ENCODE peak calls at places on chromosomes 13 and 19, in seven cellular contexts. One of them, this sample, is unnamed.

GRCh38 chr13:111476197-111476596 is 155.8 kb downstream of the TEX29 start:
- DNase-seq in neural crest cell: no peak
- DNase-seq in MCF 10A: no peak
- DNase-seq in neural progenitor cell: no peak
- DNase-seq in WERI-Rb-1: no peak
- DNase-seq in cardiac muscle cell: no peak
- DNase-seq in BJ: no peak
- DNase-seq in this sample: no peak

GRCh38 chr19:5403968-5404640 is 51.1 kb upstream of the ZNRF4 start:
- DNase-seq in neural crest cell: peak
- DNase-seq in MCF 10A: peak
- DNase-seq in neural progenitor cell: peak
- DNase-seq in WERI-Rb-1: no peak
- DNase-seq in cardiac muscle cell: peak
- DNase-seq in BJ: peak
- DNase-seq in this sample: no peak

GRCh38 chr13:63433546-63434150 is 2018.0 kb upstream of the PCDH20 start:
- DNase-seq in neural crest cell: no peak
- DNase-seq in MCF 10A: no peak
- DNase-seq in neural progenitor cell: no peak
- DNase-seq in WERI-Rb-1: no peak
- DNase-seq in cardiac muscle cell: no peak
- DNase-seq in BJ: no peak
- DNase-seq in this sample: no peak

GRCh38 chr13:38519229-38519910 is 167.5 kb upstream of the FREM2 start:
- DNase-seq in neural crest cell: no peak
- DNase-seq in MCF 10A: no peak
- DNase-seq in neural progenitor cell: no peak
- DNase-seq in WERI-Rb-1: no peak
- DNase-seq in cardiac muscle cell: no peak
- DNase-seq in BJ: no peak
- DNase-seq in this sample: no peak

GRCh38 chr13:23701646-23702045 is 131.4 kb downstream of the TNFRSF19 start:
- DNase-seq in neural crest cell: no peak
- DNase-seq in MCF 10A: no peak
- DNase-seq in neural progenitor cell: no peak
- DNase-seq in WERI-Rb-1: no peak
- DNase-seq in cardiac muscle cell: peak
- DNase-seq in BJ: no peak
- DNase-seq in this sample: no peak

GRCh38 chr19:28581468-28581770 is 631.5 kb downstream of the UQCRFS1 start:
- DNase-seq in neural crest cell: no peak
- DNase-seq in MCF 10A: no peak
- DNase-seq in neural progenitor cell: no peak
- DNase-seq in WERI-Rb-1: no peak
- DNase-seq in cardiac muscle cell: no peak
- DNase-seq in BJ: no peak
- DNase-seq in this sample: no peak

GRCh38 chr19:17500447-17501198 is 10.8 kb upstream of the PGLS start:
- DNase-seq in neural crest cell: no peak
- DNase-seq in MCF 10A: no peak
- DNase-seq in neural progenitor cell: no peak
- DNase-seq in WERI-Rb-1: no peak
- DNase-seq in cardiac muscle cell: no peak
- DNase-seq in BJ: no peak
- DNase-seq in this sample: no peak

GRCh38 chr13:32894589-32895001 is 121.6 kb upstream of the KL start:
- DNase-seq in neural crest cell: no peak
- DNase-seq in MCF 10A: peak
- DNase-seq in neural progenitor cell: no peak
- DNase-seq in WERI-Rb-1: no peak
- DNase-seq in cardiac muscle cell: peak
- DNase-seq in BJ: no peak
- DNase-seq in this sample: no peak

GRCh38 chr13:27374650-27375049 is 49.8 kb upstream of the GTF3A start:
- DNase-seq in neural crest cell: peak
- DNase-seq in MCF 10A: peak
- DNase-seq in neural progenitor cell: peak
- DNase-seq in WERI-Rb-1: peak
- DNase-seq in cardiac muscle cell: peak
- DNase-seq in BJ: peak
- DNase-seq in this sample: peak

GRCh38 chr19:6241680-6242079 is 38.1 kb downstream of the MLLT1 start:
- DNase-seq in neural crest cell: peak
- DNase-seq in MCF 10A: no peak
- DNase-seq in neural progenitor cell: no peak
- DNase-seq in WERI-Rb-1: no peak
- DNase-seq in cardiac muscle cell: no peak
- DNase-seq in BJ: no peak
- DNase-seq in this sample: peak

GRCh38 chr13:22592515-22592914 is 588.3 kb upstream of the SGCG start:
- DNase-seq in neural crest cell: no peak
- DNase-seq in MCF 10A: no peak
- DNase-seq in neural progenitor cell: no peak
- DNase-seq in WERI-Rb-1: no peak
- DNase-seq in cardiac muscle cell: no peak
- DNase-seq in BJ: no peak
- DNase-seq in this sample: no peak

GRCh38 chr19:44824758-44825157 is 15.9 kb downstream of the BCAM start:
- DNase-seq in neural crest cell: no peak
- DNase-seq in MCF 10A: no peak
- DNase-seq in neural progenitor cell: no peak
- DNase-seq in WERI-Rb-1: no peak
- DNase-seq in cardiac muscle cell: no peak
- DNase-seq in BJ: no peak
- DNase-seq in this sample: no peak

GRCh38 chr13:21088534-21088933 is 27.1 kb upstream of the LATS2 start:
- DNase-seq in neural crest cell: no peak
- DNase-seq in MCF 10A: no peak
- DNase-seq in neural progenitor cell: no peak
- DNase-seq in WERI-Rb-1: no peak
- DNase-seq in cardiac muscle cell: no peak
- DNase-seq in BJ: no peak
- DNase-seq in this sample: no peak

GRCh38 chr13:44273991-44274810 is 99.4 kb upstream of the SERP2 start:
- DNase-seq in neural crest cell: no peak
- DNase-seq in MCF 10A: peak
- DNase-seq in neural progenitor cell: no peak
- DNase-seq in WERI-Rb-1: no peak
- DNase-seq in cardiac muscle cell: peak
- DNase-seq in BJ: no peak
- DNase-seq in this sample: no peak

GRCh38 chr19:50269653-50270052 is 59.5 kb downstream of the KCNC3 start:
- DNase-seq in neural crest cell: no peak
- DNase-seq in MCF 10A: no peak
- DNase-seq in neural progenitor cell: no peak
- DNase-seq in WERI-Rb-1: no peak
- DNase-seq in cardiac muscle cell: no peak
- DNase-seq in BJ: no peak
- DNase-seq in this sample: no peak

GRCh38 chr19:50268501-50268900 is 60.7 kb downstream of the KCNC3 start:
- DNase-seq in neural crest cell: no peak
- DNase-seq in MCF 10A: no peak
- DNase-seq in neural progenitor cell: no peak
- DNase-seq in WERI-Rb-1: no peak
- DNase-seq in cardiac muscle cell: no peak
- DNase-seq in BJ: no peak
- DNase-seq in this sample: no peak

GRCh38 chr19:50273821-50274220 is 55.4 kb downstream of the KCNC3 start:
- DNase-seq in neural crest cell: no peak
- DNase-seq in MCF 10A: no peak
- DNase-seq in neural progenitor cell: no peak
- DNase-seq in WERI-Rb-1: no peak
- DNase-seq in cardiac muscle cell: no peak
- DNase-seq in BJ: no peak
- DNase-seq in this sample: no peak

GRCh38 chr19:50275577-50276368 is 53.4 kb downstream of the KCNC3 start:
- DNase-seq in neural crest cell: no peak
- DNase-seq in MCF 10A: no peak
- DNase-seq in neural progenitor cell: no peak
- DNase-seq in WERI-Rb-1: no peak
- DNase-seq in cardiac muscle cell: no peak
- DNase-seq in BJ: no peak
- DNase-seq in this sample: no peak

DNA sequence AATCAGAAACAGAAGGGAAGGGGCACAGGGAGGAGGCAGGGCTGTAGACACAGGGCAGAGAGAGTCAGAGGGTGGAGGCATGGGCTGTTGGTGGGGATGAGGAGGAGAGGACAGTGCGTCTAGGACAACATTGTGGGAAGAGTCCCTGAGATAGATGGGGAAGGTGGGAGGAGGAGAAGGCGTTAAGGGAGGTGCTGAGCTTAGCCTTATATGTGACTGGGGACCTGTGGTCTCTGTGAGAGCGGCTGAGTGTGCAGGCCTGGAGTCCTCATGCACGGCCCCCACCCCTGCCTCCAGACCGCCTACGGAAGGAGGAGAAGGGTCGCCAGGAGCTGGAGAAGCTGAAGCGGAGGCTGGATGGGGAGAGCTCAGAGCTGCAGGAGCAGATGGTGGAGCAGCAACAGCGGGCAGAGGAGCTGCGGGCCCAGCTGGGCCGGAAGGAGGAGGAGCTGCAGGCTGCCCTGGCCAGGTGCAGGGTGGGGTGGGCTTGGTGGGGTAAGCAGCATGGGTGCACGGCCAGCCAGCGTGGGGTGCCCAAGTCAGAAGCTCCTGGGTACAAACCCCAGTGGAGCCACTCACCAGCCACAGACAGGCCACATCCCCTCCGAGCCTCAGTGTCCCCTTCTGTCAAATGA is 56.8 kb downstream of the KCNC3 start:
- DNase-seq in neural crest cell: no peak
- DNase-seq in MCF 10A: no peak
- DNase-seq in neural progenitor cell: no peak
- DNase-seq in WERI-Rb-1: no peak
- DNase-seq in cardiac muscle cell: no peak
- DNase-seq in BJ: no peak
- DNase-seq in this sample: no peak
- TF ChIP-seq CTCF in neural crest cell: no peak
- TF ChIP-seq CTCF in MCF 10A: no peak
- TF ChIP-seq CTCF in neural progenitor cell: no peak
- TF ChIP-seq CTCF in WERI-Rb-1: no peak
- TF ChIP-seq CTCF in cardiac muscle cell: no peak
- TF ChIP-seq CTCF in BJ: no peak
- TF ChIP-seq CTCF in this sample: no peak

DNA sequence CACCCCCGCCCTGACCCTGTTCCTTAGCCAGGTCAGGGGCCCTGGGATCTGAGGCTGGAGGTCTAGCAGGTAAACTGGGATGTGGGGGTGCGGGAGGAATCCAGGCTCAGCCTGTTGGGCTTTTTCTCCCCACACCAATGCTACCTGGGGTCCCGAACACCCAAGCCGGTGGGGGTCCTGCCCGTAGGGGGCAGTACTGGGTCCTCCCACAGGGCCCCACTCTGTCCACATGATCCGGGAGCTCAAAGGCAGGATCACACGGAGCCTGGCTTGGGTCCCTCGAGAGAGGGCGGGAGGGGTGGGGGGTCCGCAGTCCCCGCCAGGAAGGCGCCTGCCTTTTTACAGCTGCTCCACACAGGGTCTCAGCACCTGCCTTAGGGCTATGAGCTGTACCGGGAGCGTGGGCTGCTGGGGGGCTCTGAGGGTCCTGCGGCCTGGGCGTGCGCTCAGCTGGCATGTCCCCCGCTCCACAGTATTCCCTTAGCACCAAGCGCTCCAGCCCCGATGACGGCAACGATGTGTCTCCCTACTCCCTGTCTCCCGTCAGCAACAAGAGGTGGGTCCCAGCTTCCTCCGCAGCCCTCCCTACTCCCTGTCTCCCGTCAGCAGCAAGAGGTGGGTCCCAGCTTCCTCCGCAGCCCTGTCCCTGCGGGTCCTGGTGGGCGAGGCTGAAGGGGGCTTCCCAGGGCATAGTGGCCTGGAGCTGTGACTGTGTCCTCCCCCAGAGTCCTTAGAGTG is 12.3 kb upstream of the TEKTIP1 start:
- DNase-seq in neural crest cell: no peak
- DNase-seq in MCF 10A: no peak
- DNase-seq in neural progenitor cell: no peak
- DNase-seq in WERI-Rb-1: no peak
- DNase-seq in cardiac muscle cell: no peak
- DNase-seq in BJ: no peak
- DNase-seq in this sample: no peak
- TF ChIP-seq CTCF in neural crest cell: peak
- TF ChIP-seq CTCF in MCF 10A: no peak
- TF ChIP-seq CTCF in neural progenitor cell: peak
- TF ChIP-seq CTCF in WERI-Rb-1: peak
- TF ChIP-seq CTCF in cardiac muscle cell: peak
- TF ChIP-seq CTCF in BJ: no peak
- TF ChIP-seq CTCF in this sample: peak

DNA sequence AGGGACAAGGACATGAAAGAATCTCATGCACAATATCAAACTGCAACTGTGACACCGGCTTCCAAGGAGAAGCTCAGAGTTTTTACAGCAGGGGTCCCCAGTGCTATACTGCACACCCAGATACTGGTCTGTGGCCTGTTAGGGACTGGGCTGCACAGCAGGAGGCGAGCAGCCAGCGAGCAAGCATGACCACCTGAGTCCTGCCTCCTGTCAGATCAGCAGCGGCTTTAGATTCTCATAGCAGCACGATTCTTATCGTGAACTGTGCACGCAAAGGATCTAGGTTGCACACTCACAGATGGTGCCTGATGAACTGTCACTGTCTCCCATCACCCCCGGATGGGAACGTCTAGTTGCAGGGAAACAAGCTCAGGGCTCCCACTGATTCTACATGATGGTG is 13.1 kb upstream of the CD22 start:
- DNase-seq in neural crest cell: no peak
- DNase-seq in MCF 10A: no peak
- DNase-seq in neural progenitor cell: no peak
- DNase-seq in WERI-Rb-1: peak
- DNase-seq in cardiac muscle cell: no peak
- DNase-seq in BJ: no peak
- DNase-seq in this sample: no peak
- TF ChIP-seq CTCF in neural crest cell: no peak
- TF ChIP-seq CTCF in MCF 10A: no peak
- TF ChIP-seq CTCF in neural progenitor cell: no peak
- TF ChIP-seq CTCF in WERI-Rb-1: peak
- TF ChIP-seq CTCF in cardiac muscle cell: no peak
- TF ChIP-seq CTCF in BJ: no peak
- TF ChIP-seq CTCF in this sample: no peak

GRCh38 chr13:113730831-113731191 is 28.2 kb upstream of the TMEM255B start:
- DNase-seq in neural crest cell: no peak
- DNase-seq in MCF 10A: no peak
- DNase-seq in neural progenitor cell: no peak
- DNase-seq in WERI-Rb-1: no peak
- DNase-seq in cardiac muscle cell: no peak
- DNase-seq in BJ: no peak
- DNase-seq in this sample: no peak
- TF ChIP-seq CTCF in neural crest cell: no peak
- TF ChIP-seq CTCF in MCF 10A: no peak
- TF ChIP-seq CTCF in neural progenitor cell: peak
- TF ChIP-seq CTCF in WERI-Rb-1: peak
- TF ChIP-seq CTCF in cardiac muscle cell: no peak
- TF ChIP-seq CTCF in BJ: no peak
- TF ChIP-seq CTCF in this sample: no peak

This sample was measured in glutamatergic neuron.